ENCODE peak calls at places on chromosomes 5 and 9, in four cellular contexts. N, R, K and G are unnamed samples.

GRCh38 chr5:124810420-124810819 is 64.0 kb upstream of the ZNF608 start:
- DNase-seq in R (no peak), K (no peak), N (peak; percentile 10), G (no peak)

GRCh38 chr5:160230686-160231527 is 1.6 kb downstream of the FABP6 start:
- DNase-seq in N (no peak), K (no peak), R (peak; percentile 74), G (no peak)

GRCh38 chr5:6377121-6377520 is 1.2 kb downstream of the MED10 start:
- DNase-seq in N (no peak), K (no peak), R (no peak), G (no peak)

GRCh38 chr9:99259231-99259918 is 37.3 kb downstream of the SEC61B start:
- DNase-seq in N (peak; percentile 19), R (no peak), K (peak; percentile 67), G (peak; percentile 34)

GRCh38 chr5:165325201-165325600 is 1819.8 kb downstream of the MAT2B start:
- DNase-seq in K (no peak), R (no peak), N (no peak), G (no peak)

GRCh38 chr5:101517795-101518194 is 614.7 kb upstream of the ST8SIA4 start:
- DNase-seq in R (no peak), K (no peak), N (no peak), G (no peak)

GRCh38 chr9:136017813-136018190 is 56.6 kb upstream of the UBAC1 start:
- DNase-seq in N (no peak), R (no peak), K (no peak), G (no peak)

GRCh38 chr5:150227606-150228273 is 37.9 kb downstream of the SLC6A7 start:
- DNase-seq in R (no peak), N (no peak), K (no peak), G (no peak)

GRCh38 chr9:101457003-101457402 is 21.4 kb upstream of the ALDOB start:
- DNase-seq in K (peak; percentile 58), R (no peak), N (no peak), G (peak; percentile 78)

GRCh38 chr5:175216991-175217390 is 227.0 kb downstream of the DRD1 start:
- DNase-seq in R (no peak), N (no peak), K (no peak), G (no peak)

GRCh38 chr5:61332891-61333350 is 863 bp downstream of the ZSWIM6 start:
- DNase-seq in N (peak; percentile 42), K (peak; percentile 56), R (no peak), G (peak; percentile 30)

GRCh38 chr5:35229076-35230042 is 928 bp downstream of the PRLR start:
- DNase-seq in R (no peak), K (peak; percentile 79), N (no peak), G (peak; percentile 87)

GRCh38 chr5:33806736-33807442 is 84.9 kb downstream of the ADAMTS12 start:
- DNase-seq in K (no peak), R (no peak), N (no peak), G (no peak)

GRCh38 chr5:55600536-55601208 is 65.9 kb upstream of the PLPP1 start:
- DNase-seq in K (peak; percentile 41), R (no peak), N (no peak), G (no peak)

GRCh38 chr5:655406-655805 is 37.7 kb downstream of the TPPP start:
- DNase-seq in K (no peak), R (no peak), N (no peak), G (no peak)

GRCh38 chr5:140261403-140262171 is 41.3 kb downstream of the PFDN1 start:
- DNase-seq in R (no peak), K (no peak), N (peak; percentile 72), G (no peak)
- H3K4me3 ChIP-seq in R (no peak overlapping the region), K (no peak overlapping the region), N (no peak overlapping the region), G (no peak overlapping the region)

GRCh38 chr9:70262948-70263347 is 4.2 kb downstream of the SMC5 start:
- DNase-seq in R (no peak), K (no peak), N (no peak), G (no peak)

GRCh38 chr9:70262384-70262783 is 3.6 kb downstream of the SMC5 start:
- DNase-seq in N (no peak), K (no peak), R (no peak), G (no peak)

GRCh38 chr9:70260606-70261005 is 1.8 kb downstream of the SMC5 start:
- DNase-seq in K (no peak), N (no peak), R (peak; percentile 36), G (no peak)

GRCh38 chr9:70260007-70260443 is 1.2 kb downstream of the SMC5 start:
- DNase-seq in K (no peak), N (no peak), R (no peak), G (no peak)

DNA sequence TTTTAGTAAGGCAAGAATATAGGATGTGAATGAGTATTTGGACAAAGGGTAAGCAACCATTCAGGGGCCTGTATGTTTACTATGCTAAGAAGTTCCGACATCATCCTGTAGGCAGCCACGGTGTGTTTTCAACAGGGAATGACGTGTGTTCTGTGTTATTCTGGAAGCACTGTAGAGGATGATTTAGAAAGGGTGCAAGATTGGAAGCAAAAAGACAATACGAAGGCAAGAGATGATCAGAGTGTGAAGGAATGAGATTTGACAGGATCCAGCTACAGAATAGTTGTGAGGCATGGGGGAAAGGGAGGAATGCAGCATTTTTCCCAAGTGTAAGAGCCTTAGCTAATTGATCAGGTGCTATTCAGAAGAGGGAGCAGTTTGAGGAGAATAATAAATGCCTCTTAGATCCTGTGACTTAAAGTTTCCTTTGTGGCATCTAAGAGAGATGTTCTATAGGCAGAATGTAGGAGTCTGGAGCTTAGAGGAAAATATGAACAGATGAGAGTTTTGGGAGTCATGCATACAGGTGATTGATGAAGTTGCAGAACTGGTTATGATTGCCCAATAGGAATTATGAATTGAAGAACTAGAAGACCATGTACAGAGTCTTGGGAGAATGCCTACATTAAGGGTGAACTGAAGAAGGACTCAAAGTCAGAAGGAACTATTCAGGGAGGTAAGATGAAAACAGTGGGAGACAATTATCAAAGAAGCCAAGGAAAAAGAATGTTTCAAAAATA is 2.5 kb downstream of the SMC5 start:
- DNase-seq in N (no peak), R (no peak), K (no peak), G (no peak)
- H3K4me2 ChIP-seq in N (no peak overlapping the region), R (peak overlapping the region; percentile 23), K (peak overlapping the region; percentile 86), G (peak overlapping the region; percentile 52)

DNA sequence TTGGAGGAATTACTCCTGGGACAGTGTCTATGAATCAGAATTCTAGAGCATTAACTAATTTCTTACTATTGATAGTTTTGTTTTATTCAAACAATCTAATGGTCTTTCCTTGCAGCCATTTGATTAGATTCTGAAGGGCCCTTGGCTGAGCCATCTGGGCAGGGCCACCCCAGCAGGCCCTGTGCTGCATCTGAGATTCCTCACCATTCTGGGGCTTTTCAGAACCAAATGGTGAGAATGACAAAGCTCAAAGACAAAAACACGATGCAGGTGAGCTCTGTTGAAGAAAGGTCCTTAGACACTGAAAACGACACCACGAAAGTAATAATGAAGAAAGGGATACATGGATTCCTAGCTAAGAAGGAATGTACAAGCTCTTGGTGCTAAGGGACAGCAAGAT is 321.0 kb upstream of the IRX4 start:
- DNase-seq in K (no peak), R (no peak), N (no peak), G (peak; percentile 22)
- TF ChIP-seq CREB1 in K (no peak), R (no peak), N (no peak), G (no peak)

DNA sequence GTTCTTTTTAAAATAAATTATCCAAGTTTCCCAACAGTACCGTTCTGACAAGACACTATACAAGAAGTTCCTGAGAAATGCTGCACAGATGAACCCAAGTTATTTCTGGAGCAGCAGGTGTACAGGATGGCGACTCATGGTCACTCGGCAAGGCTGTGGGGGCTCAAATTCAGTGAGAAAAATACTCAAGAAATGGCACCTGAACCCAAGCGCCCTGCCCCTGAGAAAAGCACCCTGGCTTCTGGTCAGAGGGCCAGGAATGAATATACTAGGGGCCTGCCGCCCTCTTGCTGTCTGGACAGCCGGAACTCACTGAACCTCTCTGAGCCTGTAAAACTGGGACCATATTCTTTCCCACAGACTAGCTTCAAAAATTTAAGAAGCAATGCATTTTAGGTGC is 1.6 kb downstream of the RAPGEF1 start:
- DNase-seq in R (no peak), N (no peak), K (no peak), G (no peak)
- H3K4me3 ChIP-seq in R (peak overlapping the region; percentile 71), N (peak overlapping the region; percentile 64), K (no peak overlapping the region), G (peak overlapping the region; percentile 86)

DNA sequence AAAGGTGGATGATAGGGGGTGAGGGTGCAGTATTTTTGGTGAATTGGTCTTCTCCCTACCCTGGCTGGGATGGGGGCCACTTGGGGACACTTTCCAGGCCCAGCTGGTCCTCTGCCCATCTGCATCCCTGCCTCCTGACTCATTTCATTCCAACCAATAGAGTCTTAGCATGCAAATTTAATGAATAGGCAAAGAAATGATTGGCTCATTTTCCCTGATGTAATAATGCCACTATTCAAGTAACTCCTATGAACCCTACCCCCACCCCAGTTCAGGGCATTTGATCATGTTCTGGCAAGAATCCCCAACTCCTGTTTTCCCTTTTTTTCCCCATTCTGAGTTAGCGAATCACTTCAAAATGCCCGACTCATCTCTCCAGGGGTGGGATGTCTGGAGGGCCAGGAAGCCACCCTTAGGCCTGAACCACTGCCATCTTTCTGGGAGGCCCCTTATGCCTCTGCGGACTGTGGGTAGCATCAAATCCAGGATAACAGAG is 56.7 kb downstream of the PCDH1 start:
- DNase-seq in N (no peak), K (no peak), R (no peak), G (peak; percentile 92)
- H3K4me2 ChIP-seq in N (no peak overlapping the region), K (no peak overlapping the region), R (no peak overlapping the region), G (peak overlapping the region; percentile 33)

GRCh38 chr5:142782976-142783539 is 12.9 kb downstream of the ARHGAP26 start:
- DNase-seq in R (no peak), N (no peak), K (no peak), G (no peak)

GRCh38 chr5:142784405-142784955 is 14.3 kb downstream of the ARHGAP26 start:
- DNase-seq in N (no peak), R (no peak), K (no peak), G (no peak)

GRCh38 chr5:142785211-142785610 is 15.0 kb downstream of the ARHGAP26 start:
- DNase-seq in N (no peak), R (no peak), K (no peak), G (no peak)

GRCh38 chr5:142780871-142781270 is 10.7 kb downstream of the ARHGAP26 start:
- DNase-seq in N (no peak), K (no peak), R (no peak), G (no peak)

GRCh38 chr5:142783601-142784291 is 13.6 kb downstream of the ARHGAP26 start:
- DNase-seq in K (no peak), R (peak; percentile 52), N (no peak), G (no peak)
- TF ChIP-seq CREB1 in K (no peak), R (no peak), N (no peak), G (no peak)

GRCh38 chr5:179553875-179554274 is 3.5 kb downstream of the RUFY1 start:
- DNase-seq in N (no peak), K (no peak), R (no peak), G (no peak)

GRCh38 chr5:179554981-179555380 is 4.6 kb downstream of the RUFY1 start:
- DNase-seq in K (no peak), R (no peak), N (no peak), G (no peak)

GRCh38 chr5:179553006-179553405 is 2.7 kb downstream of the RUFY1 start:
- DNase-seq in K (no peak), N (no peak), R (no peak), G (no peak)

GRCh38 chr5:179559280-179560252 is 9.2 kb downstream of the RUFY1 start:
- DNase-seq in N (peak; percentile 53), K (peak; percentile 91), R (peak; percentile 80), G (peak; percentile 100)

DNA sequence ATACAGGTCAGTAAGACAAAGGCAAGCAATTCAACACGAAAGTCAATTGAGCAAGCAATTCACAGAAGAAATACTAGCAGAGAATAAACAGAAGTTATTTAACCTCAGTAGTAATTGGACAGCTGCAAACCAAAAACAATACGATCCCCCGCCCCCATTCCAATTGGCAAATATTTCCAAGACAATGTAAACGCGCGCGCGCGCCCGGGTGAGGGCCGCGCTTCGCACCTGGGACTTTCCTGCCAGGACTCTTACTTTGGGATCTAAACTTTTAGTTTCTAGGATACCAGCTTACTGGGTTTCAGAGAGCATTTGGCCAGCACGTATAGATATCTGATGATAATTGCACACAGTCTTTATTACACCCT is 8.5 kb downstream of the RUFY1 start:
- DNase-seq in N (no peak), K (peak; percentile 70), R (no peak), G (peak; percentile 93)
- H3K4me3 ChIP-seq in N (no peak overlapping the region), K (peak overlapping the region; percentile 84), R (peak overlapping the region; percentile 68), G (peak overlapping the region; percentile 61)